ENCODE peak calls at places on chromosome 5, in six cellular contexts. One of them, this sample, is unnamed.

GRCh38 chr5:143154495-143155375 is 248.8 kb downstream of the NR3C1 start:
- DNase-seq in ovary: no peak
- DNase-seq in A549: no peak
- DNase-seq in stomach: no peak
- DNase-seq in CD4-positive, alpha-beta memory T cell: no peak
- DNase-seq in fibroblast of lung: peak; percentile 62
- DNase-seq in this sample: no peak

GRCh38 chr5:98314262-98314661 is 459.2 kb upstream of the RGMB start:
- DNase-seq in ovary: no peak
- DNase-seq in A549: no peak
- DNase-seq in stomach: no peak
- DNase-seq in CD4-positive, alpha-beta memory T cell: no peak
- DNase-seq in fibroblast of lung: peak; percentile 94
- DNase-seq in this sample: no peak

GRCh38 chr5:59158165-59158564 is 575.3 kb downstream of the RAB3C start:
- DNase-seq in ovary: no peak
- DNase-seq in A549: peak; percentile 20
- DNase-seq in stomach: no peak
- DNase-seq in CD4-positive, alpha-beta memory T cell: no peak
- DNase-seq in fibroblast of lung: no peak
- DNase-seq in this sample: no peak

GRCh38 chr5:28542968-28543367 is 1504.6 kb upstream of the CDH9 start:
- DNase-seq in ovary: no peak
- DNase-seq in A549: no peak
- DNase-seq in stomach: no peak
- DNase-seq in CD4-positive, alpha-beta memory T cell: no peak
- DNase-seq in fibroblast of lung: peak; percentile 98
- DNase-seq in this sample: no peak

GRCh38 chr5:149217096-149217801 is 54.4 kb upstream of the AFAP1L1 start:
- DNase-seq in ovary: no peak
- DNase-seq in A549: no peak
- DNase-seq in stomach: no peak
- DNase-seq in CD4-positive, alpha-beta memory T cell: no peak
- DNase-seq in fibroblast of lung: no peak
- DNase-seq in this sample: no peak

GRCh38 chr5:123709422-123709821 is 197.4 kb downstream of the CSNK1G3 start:
- DNase-seq in ovary: no peak
- DNase-seq in A549: no peak
- DNase-seq in stomach: no peak
- DNase-seq in CD4-positive, alpha-beta memory T cell: no peak
- DNase-seq in fibroblast of lung: no peak
- DNase-seq in this sample: no peak

GRCh38 chr5:11672385-11673085 is 231.7 kb downstream of the CTNND2 start:
- DNase-seq in ovary: no peak
- DNase-seq in A549: no peak
- DNase-seq in stomach: no peak
- DNase-seq in CD4-positive, alpha-beta memory T cell: no peak
- DNase-seq in fibroblast of lung: no peak
- DNase-seq in this sample: no peak

GRCh38 chr5:125679522-125679921 is 743.7 kb upstream of the GRAMD2B start:
- DNase-seq in ovary: no peak
- DNase-seq in A549: no peak
- DNase-seq in stomach: no peak
- DNase-seq in CD4-positive, alpha-beta memory T cell: no peak
- DNase-seq in fibroblast of lung: no peak
- DNase-seq in this sample: no peak

GRCh38 chr5:35294017-35294416 is 63.7 kb upstream of the PRLR start:
- DNase-seq in ovary: no peak
- DNase-seq in A549: no peak
- DNase-seq in stomach: no peak
- DNase-seq in CD4-positive, alpha-beta memory T cell: no peak
- DNase-seq in fibroblast of lung: no peak
- DNase-seq in this sample: no peak

GRCh38 chr5:14266686-14267085 is 123.5 kb downstream of the TRIO start:
- DNase-seq in ovary: no peak
- DNase-seq in A549: no peak
- DNase-seq in stomach: no peak
- DNase-seq in CD4-positive, alpha-beta memory T cell: no peak
- DNase-seq in fibroblast of lung: no peak
- DNase-seq in this sample: no peak
- H3K4me1 ChIP-seq in ovary: peaks cover 25% of the 10 kb centered on the region
- H3K4me1 ChIP-seq in A549: peaks cover 87% of the 10 kb centered on the region
- H3K4me1 ChIP-seq in stomach: peaks cover 71% of the 10 kb centered on the region
- H3K4me1 ChIP-seq in CD4-positive, alpha-beta memory T cell: peaks cover 7% of the 10 kb centered on the region
- H3K4me1 ChIP-seq in fibroblast of lung: peaks cover 48% of the 10 kb centered on the region
- H3K4me1 ChIP-seq in this sample: no peaks in the 10 kb centered on the region

GRCh38 chr5:151448038-151448985 is 909 bp downstream of the SLC36A1 start:
- DNase-seq in ovary: peak; percentile 21
- DNase-seq in A549: no peak
- DNase-seq in stomach: peak; percentile 43
- DNase-seq in CD4-positive, alpha-beta memory T cell: no peak
- DNase-seq in fibroblast of lung: peak; percentile 4
- DNase-seq in this sample: peak; percentile 35

GRCh38 chr5:151449288-151449687 is 1.9 kb downstream of the SLC36A1 start:
- DNase-seq in ovary: no peak
- DNase-seq in A549: no peak
- DNase-seq in stomach: no peak
- DNase-seq in CD4-positive, alpha-beta memory T cell: no peak
- DNase-seq in fibroblast of lung: no peak
- DNase-seq in this sample: no peak

GRCh38 chr5:151451626-151452520 is 4.5 kb downstream of the SLC36A1 start:
- DNase-seq in ovary: no peak
- DNase-seq in A549: peak; percentile 26
- DNase-seq in stomach: no peak
- DNase-seq in CD4-positive, alpha-beta memory T cell: no peak
- DNase-seq in fibroblast of lung: peak; percentile 58
- DNase-seq in this sample: no peak

GRCh38 chr5:151449836-151450235 is 2.4 kb downstream of the SLC36A1 start:
- DNase-seq in ovary: no peak
- DNase-seq in A549: no peak
- DNase-seq in stomach: no peak
- DNase-seq in CD4-positive, alpha-beta memory T cell: no peak
- DNase-seq in fibroblast of lung: no peak
- DNase-seq in this sample: no peak

DNA sequence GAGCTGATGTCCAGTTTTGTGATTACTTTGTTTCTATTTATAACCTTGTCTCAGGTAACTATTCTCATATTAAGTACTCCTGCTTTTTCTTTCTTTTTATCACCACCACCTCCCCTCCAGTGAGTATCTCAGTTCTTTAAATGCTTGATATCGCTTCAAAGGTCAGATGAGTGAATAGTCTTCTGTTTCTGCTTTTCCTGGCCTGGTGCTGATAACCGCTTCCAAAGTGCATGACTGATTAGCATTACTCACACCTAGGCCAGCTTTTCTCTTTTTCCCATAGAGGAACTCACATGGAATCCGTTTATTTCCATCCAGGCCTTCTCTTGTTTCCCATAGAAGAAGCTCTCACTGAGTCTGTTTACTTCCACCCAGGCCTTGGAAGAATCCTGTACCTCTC is 3.2 kb downstream of the SLC36A1 start:
- DNase-seq in ovary: no peak
- DNase-seq in A549: no peak
- DNase-seq in stomach: no peak
- DNase-seq in CD4-positive, alpha-beta memory T cell: no peak
- DNase-seq in fibroblast of lung: peak; percentile 3
- DNase-seq in this sample: no peak
- H3K27ac ChIP-seq in ovary: no peak overlapping the region
- H3K27ac ChIP-seq in A549: no peak overlapping the region
- H3K27ac ChIP-seq in stomach: no peak overlapping the region
- H3K27ac ChIP-seq in CD4-positive, alpha-beta memory T cell: no peak overlapping the region
- H3K27ac ChIP-seq in fibroblast of lung: no peak overlapping the region
- H3K27ac ChIP-seq in this sample: no peak overlapping the region

DNA sequence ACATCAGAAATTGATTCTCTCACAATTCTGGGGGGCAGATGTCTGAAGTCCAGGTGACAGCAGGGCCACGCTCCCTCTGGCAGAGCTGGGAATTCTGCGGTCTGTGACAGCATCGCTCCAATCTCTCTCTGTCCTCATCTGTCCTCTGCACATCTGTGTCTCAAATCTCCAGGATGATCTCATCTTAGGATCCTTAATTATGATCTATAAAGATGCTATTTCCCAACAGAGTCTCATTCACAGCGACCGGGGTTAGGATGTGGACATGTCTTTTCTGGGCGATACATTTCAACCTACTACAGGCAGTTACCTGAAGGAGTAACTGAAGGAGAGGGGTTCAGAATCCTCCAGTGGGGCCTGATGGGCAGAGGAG is 31.4 kb downstream of the ANKRD33B start:
- DNase-seq in ovary: no peak
- DNase-seq in A549: no peak
- DNase-seq in stomach: no peak
- DNase-seq in CD4-positive, alpha-beta memory T cell: no peak
- DNase-seq in fibroblast of lung: peak; percentile 28
- DNase-seq in this sample: no peak
- H3K4me1 ChIP-seq in ovary: peaks cover 3% of the 10 kb centered on the region
- H3K4me1 ChIP-seq in A549: peaks cover 66% of the 10 kb centered on the region
- H3K4me1 ChIP-seq in stomach: peaks cover 13% of the 10 kb centered on the region
- H3K4me1 ChIP-seq in CD4-positive, alpha-beta memory T cell: peaks cover 18% of the 10 kb centered on the region
- H3K4me1 ChIP-seq in fibroblast of lung: peaks cover 17% of the 10 kb centered on the region
- H3K4me1 ChIP-seq in this sample: peaks cover 10% of the 10 kb centered on the region

DNA sequence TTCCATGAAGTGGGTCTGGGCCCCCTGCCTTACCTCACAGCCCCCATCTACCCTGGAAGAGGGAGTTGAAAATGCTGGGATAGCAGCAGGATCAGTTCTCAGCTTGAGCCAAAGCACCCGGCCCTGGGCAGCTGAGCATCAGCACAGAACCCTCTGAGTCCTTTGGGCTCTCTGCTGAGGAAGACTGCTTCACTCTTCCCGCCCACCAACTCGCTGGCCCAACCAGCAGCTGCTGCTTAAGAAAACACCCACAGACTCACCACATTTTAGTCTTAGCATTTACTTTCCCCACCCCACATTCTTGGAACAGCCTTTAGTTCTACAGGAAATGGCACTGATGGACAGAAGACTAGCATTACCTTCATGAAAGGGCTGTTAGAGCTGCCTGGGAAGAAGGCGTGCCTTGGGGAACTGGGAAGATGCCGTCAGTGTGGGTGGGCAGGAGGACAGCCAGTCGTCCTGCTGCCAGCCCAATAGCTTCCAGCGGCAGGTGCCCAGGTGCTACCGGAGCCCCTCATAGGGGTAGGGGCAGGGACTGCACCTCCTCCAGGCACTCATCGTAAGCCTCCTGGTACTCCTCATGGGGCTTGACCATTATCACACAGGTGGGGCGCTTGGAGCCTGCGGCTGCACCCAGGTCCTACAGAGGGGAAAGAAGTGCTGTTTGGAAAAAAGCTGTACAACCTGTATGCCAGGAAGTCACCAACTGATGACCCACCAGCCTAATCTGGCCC is 4.3 kb downstream of the NHP2 start:
- DNase-seq in ovary: no peak
- DNase-seq in A549: no peak
- DNase-seq in stomach: no peak
- DNase-seq in CD4-positive, alpha-beta memory T cell: no peak
- DNase-seq in fibroblast of lung: peak; percentile 43
- DNase-seq in this sample: peak; percentile 89
- H3K27ac ChIP-seq in ovary: no peak overlapping the region
- H3K27ac ChIP-seq in A549: no peak overlapping the region
- H3K27ac ChIP-seq in stomach: no peak overlapping the region
- H3K27ac ChIP-seq in CD4-positive, alpha-beta memory T cell: no peak overlapping the region
- H3K27ac ChIP-seq in fibroblast of lung: no peak overlapping the region
- H3K27ac ChIP-seq in this sample: no peak overlapping the region

GRCh38 chr5:2833513-2833912 is 82.0 kb upstream of the IRX2 start:
- DNase-seq in ovary: no peak
- DNase-seq in A549: no peak
- DNase-seq in stomach: no peak
- DNase-seq in CD4-positive, alpha-beta memory T cell: no peak
- DNase-seq in fibroblast of lung: no peak
- DNase-seq in this sample: no peak
- H3K4me1 ChIP-seq in ovary: no peaks in the 10 kb centered on the region
- H3K4me1 ChIP-seq in A549: no peaks in the 10 kb centered on the region
- H3K4me1 ChIP-seq in stomach: no peaks in the 10 kb centered on the region
- H3K4me1 ChIP-seq in CD4-positive, alpha-beta memory T cell: no peaks in the 10 kb centered on the region
- H3K4me1 ChIP-seq in fibroblast of lung: no peaks in the 10 kb centered on the region
- H3K4me1 ChIP-seq in this sample: no peaks in the 10 kb centered on the region

GRCh38 chr5:16455670-16456069 is 9.9 kb downstream of the ZNF622 start:
- DNase-seq in ovary: no peak
- DNase-seq in A549: no peak
- DNase-seq in stomach: no peak
- DNase-seq in CD4-positive, alpha-beta memory T cell: no peak
- DNase-seq in fibroblast of lung: no peak
- DNase-seq in this sample: no peak
- H3K27ac ChIP-seq in ovary: no peak overlapping the region
- H3K27ac ChIP-seq in A549: peak overlapping the region; percentile 52
- H3K27ac ChIP-seq in stomach: peak overlapping the region; percentile 0
- H3K27ac ChIP-seq in CD4-positive, alpha-beta memory T cell: no peak overlapping the region
- H3K27ac ChIP-seq in fibroblast of lung: peak overlapping the region; percentile 78
- H3K27ac ChIP-seq in this sample: no peak overlapping the region

This sample was measured in CD4-positive, CD25-positive, alpha-beta regulatory T cell.